ENCODE peak calls at places on chromosomes 7 and 10, in seven cellular contexts. S is CD8-positive, alpha-beta T cell; Q is fibroblast of lung; J is ovary; F is MM.1S; T is body of pancreas; X is Panc1. B is an unnamed sample.

GRCh38 chr10:66307826-66308225 is 618.0 kb upstream of the LRRTM3 start:
- DNase-seq in S (no peak), Q (peak; percentile 10), J (no peak), F (no peak), T (no peak), X (no peak), B (no peak)

GRCh38 chr10:116699049-116699782 is 43.1 kb downstream of the HSPA12A start:
- DNase-seq in S (no peak), Q (no peak), J (no peak), F (no peak), T (no peak), X (no peak), B (no peak)

GRCh38 chr7:16586081-16586874 is 59.3 kb downstream of the ANKMY2 start:
- DNase-seq in S (no peak), Q (no peak), J (no peak), F (no peak), T (no peak), X (no peak), B (no peak)

GRCh38 chr7:129530881-129531391 is 28.6 kb downstream of the SMKR1 start:
- DNase-seq in S (no peak), Q (peak; percentile 23), J (no peak), F (no peak), T (no peak), X (peak; percentile 93), B (no peak)

GRCh38 chr10:99374526-99374925 is 45.4 kb downstream of the CNNM1 start:
- DNase-seq in S (no peak), Q (no peak), J (no peak), F (no peak), T (no peak), X (no peak), B (peak; percentile 26)

GRCh38 chr10:49308881-49309280 is 9.9 kb downstream of the C10orf71 start:
- DNase-seq in S (no peak), Q (no peak), J (no peak), F (no peak), T (no peak), X (no peak), B (no peak)

GRCh38 chr10:89398003-89398749 is 5.8 kb downstream of the IFIT1 start:
- DNase-seq in S (no peak), Q (peak; percentile 88), J (no peak), F (no peak), T (no peak), X (no peak), B (no peak)

GRCh38 chr10:3469639-3470020 is 297.0 kb upstream of the PITRM1 start:
- DNase-seq in S (no peak), Q (no peak), J (no peak), F (no peak), T (no peak), X (no peak), B (no peak)

GRCh38 chr7:139321071-139321745 is 19.9 kb upstream of the FMC1 start:
- DNase-seq in S (no peak), Q (peak; percentile 24), J (no peak), F (no peak), T (peak; percentile 17), X (no peak), B (no peak)

GRCh38 chr10:126058507-126058906 is 162.1 kb downstream of the FANK1 start:
- DNase-seq in S (no peak), Q (no peak), J (no peak), F (no peak), T (no peak), X (no peak), B (no peak)

GRCh38 chr7:67791918-67792317 is 795.3 kb downstream of the TYW1 start:
- DNase-seq in S (no peak), Q (no peak), J (no peak), F (no peak), T (no peak), X (no peak), B (no peak)

GRCh38 chr7:131803861-131804260 is 247.4 kb upstream of the PODXL start:
- DNase-seq in S (no peak), Q (no peak), J (no peak), F (no peak), T (no peak), X (no peak), B (no peak)

GRCh38 chr7:131802195-131802594 is 245.8 kb upstream of the PODXL start:
- DNase-seq in S (no peak), Q (no peak), J (no peak), F (no peak), T (no peak), X (no peak), B (no peak)

DNA sequence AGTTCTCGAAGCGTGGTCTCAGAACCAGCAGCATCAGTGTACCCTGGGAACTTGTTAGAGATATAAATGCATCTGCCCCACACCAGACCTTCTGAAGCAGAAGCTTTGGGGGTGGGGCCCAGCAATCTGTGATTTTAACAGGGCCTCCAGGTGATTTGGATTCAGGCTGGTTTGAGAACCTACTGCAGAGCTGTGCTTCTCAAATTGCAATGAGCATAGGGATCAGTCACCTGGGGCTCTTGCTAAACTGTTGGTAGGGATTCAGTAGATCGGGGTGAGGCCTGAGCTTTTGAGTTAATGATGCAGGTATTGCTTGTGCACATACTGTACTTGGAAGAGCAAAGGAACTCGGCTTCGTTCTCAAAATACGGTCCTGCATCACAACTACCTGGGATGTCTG is 243.6 kb upstream of the PODXL start:
- DNase-seq in S (no peak), Q (no peak), J (no peak), F (no peak), T (no peak), X (no peak), B (no peak)
- H3K27me3 ChIP-seq in S (no peaks in the 10 kb centered on the region), Q (no peaks in the 10 kb centered on the region), J (no peaks in the 10 kb centered on the region), F (no peaks in the 10 kb centered on the region), T (no peaks in the 10 kb centered on the region), X (peaks cover 4% of the 10 kb centered on the region), B (no peaks in the 10 kb centered on the region)

GRCh38 chr7:153444591-153444990 is 607.6 kb upstream of the DPP6 start:
- DNase-seq in S (no peak), Q (no peak), J (no peak), F (no peak), T (no peak), X (no peak), B (no peak)

GRCh38 chr7:153447021-153447420 is 605.2 kb upstream of the DPP6 start:
- DNase-seq in S (no peak), Q (no peak), J (no peak), F (no peak), T (no peak), X (no peak), B (no peak)

GRCh38 chr7:153443031-153443430 is 609.2 kb upstream of the DPP6 start:
- DNase-seq in S (no peak), Q (no peak), J (no peak), F (no peak), T (no peak), X (no peak), B (no peak)

GRCh38 chr7:153446490-153446889 is 605.7 kb upstream of the DPP6 start:
- DNase-seq in S (no peak), Q (no peak), J (no peak), F (no peak), T (no peak), X (no peak), B (no peak)

DNA sequence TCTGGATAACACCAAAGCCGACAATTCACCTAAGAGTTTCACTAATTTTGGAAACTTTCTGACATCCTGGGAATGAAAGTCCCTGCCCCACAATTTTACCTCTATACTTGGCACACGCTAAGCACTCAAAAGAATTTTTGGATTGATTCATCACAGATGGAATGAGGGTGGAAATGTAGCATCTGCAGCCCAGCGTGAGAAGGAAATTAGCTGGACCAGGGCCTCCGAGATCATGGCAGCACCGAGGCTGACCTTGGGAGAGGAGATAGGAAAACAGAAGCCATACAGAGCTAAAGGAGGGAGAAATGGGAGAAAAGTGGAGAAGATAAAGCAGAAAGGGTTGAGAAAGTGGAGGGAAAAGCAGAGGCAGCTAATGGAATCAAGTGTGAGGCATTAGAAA is 606.6 kb upstream of the DPP6 start:
- DNase-seq in S (no peak), Q (no peak), J (no peak), F (no peak), T (no peak), X (no peak), B (no peak)
- H3K4me1 ChIP-seq in S (no peaks in the 10 kb centered on the region), Q (no peaks in the 10 kb centered on the region), J (no peaks in the 10 kb centered on the region), F (no peaks in the 10 kb centered on the region), T (no peaks in the 10 kb centered on the region), X (no peaks in the 10 kb centered on the region), B (no peaks in the 10 kb centered on the region)

DNA sequence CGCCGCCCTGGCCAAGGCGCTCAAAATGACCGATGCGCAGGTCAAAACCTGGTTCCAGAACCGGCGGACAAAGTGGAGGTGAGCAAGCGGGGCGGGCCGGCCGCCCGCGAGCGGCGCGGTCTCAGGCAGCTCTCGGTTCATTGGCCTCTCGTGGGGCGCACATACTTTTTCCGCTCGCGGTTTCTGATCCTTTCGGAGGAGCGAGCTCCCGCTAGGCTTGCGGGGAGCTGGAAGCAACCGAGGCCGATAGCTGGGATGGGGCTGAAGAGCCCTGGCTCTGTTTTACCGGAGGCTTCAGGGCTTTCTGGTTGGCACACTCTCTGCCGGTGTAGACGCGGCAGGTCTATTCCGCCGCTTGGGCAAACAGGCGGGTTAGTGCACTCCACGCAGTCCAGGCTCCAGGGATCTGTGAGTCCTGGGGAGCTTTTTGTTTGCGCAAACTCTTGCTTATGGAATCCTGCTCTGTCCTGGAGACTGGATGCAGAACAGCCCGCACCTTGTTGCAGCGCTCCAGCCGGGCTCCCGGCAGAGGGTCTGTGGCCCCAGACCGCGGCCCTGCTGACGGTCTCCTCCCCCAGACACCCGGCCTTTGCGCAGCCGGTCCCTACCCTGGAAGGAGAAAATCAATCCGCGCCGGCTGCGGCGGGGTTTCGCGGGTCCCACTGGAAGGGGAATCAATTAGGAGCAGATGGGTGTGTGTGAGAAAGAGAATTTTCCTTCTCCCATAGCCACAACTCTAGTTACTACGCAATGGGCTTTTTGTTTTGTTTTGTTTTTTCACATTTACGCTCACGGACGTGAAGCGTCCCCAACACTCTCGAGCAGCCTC is 3.4 kb downstream of the TLX1 start:
- DNase-seq in S (no peak), Q (no peak), J (no peak), F (no peak), T (no peak), X (no peak), B (no peak)
- H3K27me3 ChIP-seq in S (peaks cover 59% of the 10 kb centered on the region), Q (peaks cover 96% of the 10 kb centered on the region), J (no peaks in the 10 kb centered on the region), F (peaks cover 82% of the 10 kb centered on the region), T (peaks cover 60% of the 10 kb centered on the region), X (peaks cover 11% of the 10 kb centered on the region), B (no peaks in the 10 kb centered on the region)

GRCh38 chr10:17005621-17006566 is 123.7 kb downstream of the CUBN start:
- DNase-seq in S (no peak), Q (no peak), J (no peak), F (no peak), T (no peak), X (no peak), B (no peak)
- H3K4me1 ChIP-seq in S (peaks cover 52% of the 10 kb centered on the region), Q (peaks cover 45% of the 10 kb centered on the region), J (peaks cover 40% of the 10 kb centered on the region), F (peaks cover 20% of the 10 kb centered on the region), T (no peaks in the 10 kb centered on the region), X (no peaks in the 10 kb centered on the region), B (peaks cover 6% of the 10 kb centered on the region)

DNA sequence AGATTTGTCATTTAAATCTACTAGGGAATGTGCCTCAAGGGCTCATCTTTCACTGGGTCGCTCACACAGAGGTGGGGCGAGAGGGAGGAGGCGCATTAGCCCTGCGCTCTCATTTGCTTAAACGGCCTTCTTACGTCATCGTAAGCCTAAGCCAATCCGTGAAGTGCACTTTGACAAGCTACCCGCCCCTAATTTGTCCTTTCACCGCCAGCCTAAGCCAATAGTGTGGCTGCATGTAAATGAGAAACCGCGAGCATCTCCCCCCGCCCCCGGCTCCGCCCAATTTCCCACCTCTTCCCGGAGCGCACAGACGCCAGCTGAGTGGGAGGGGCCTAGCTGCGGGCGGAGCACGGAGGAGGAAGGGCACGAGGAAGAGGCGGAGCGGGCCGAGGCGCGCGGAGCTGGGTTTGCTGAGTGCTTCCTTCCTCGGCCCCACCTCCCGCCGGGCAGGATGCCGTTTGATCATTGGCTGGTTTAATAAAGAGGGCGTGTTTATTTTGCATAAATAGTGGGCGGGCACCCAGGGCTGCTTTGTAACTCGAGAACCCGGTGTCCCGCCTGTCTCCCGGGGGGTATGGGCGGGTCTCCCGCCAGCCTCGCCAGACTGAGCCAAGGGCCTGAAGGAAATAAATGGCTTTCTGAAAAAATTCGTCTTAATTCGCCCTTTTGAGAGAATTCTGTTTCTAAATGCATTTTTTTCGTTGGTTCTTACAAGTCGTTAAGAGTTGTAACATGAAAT is 289.6 kb upstream of the NFE2L3 start:
- DNase-seq in S (peak; percentile 43), Q (peak; percentile 100), J (peak; percentile 68), F (peak; percentile 100), T (peak; percentile 68), X (peak; percentile 93), B (peak; percentile 100)
- H3K27me3 ChIP-seq in S (peaks cover 84% of the 10 kb centered on the region), Q (peaks cover 16% of the 10 kb centered on the region), J (peaks cover 14% of the 10 kb centered on the region), F (peaks cover 91% of the 10 kb centered on the region), T (peaks cover 60% of the 10 kb centered on the region), X (peaks cover 24% of the 10 kb centered on the region), B (peaks cover 28% of the 10 kb centered on the region)